ENCODE peak calls at places on chromosomes 7 and 10, in four cellular contexts. V, K, Y and C are unnamed samples.

GRCh38 chr7:47338031-47338430 is 243.9 kb downstream of the TNS3 start:
- DNase-seq in V (no peak), K (no peak), Y (no peak), C (no peak)

GRCh38 chr7:139479620-139480019 is 3.9 kb downstream of the KLRG2 start:
- DNase-seq in Y (no peak), K (no peak), V (no peak), C (no peak)

GRCh38 chr7:121428857-121429489 is 32.9 kb upstream of the FAM3C start:
- DNase-seq in Y (no peak), V (no peak), K (no peak), C (no peak)

GRCh38 chr10:48406204-48406603 is 99.7 kb downstream of the MAPK8 start:
- DNase-seq in K (no peak), V (no peak), Y (peak), C (no peak)

GRCh38 chr7:5423272-5423843 is at the start of gene TNRC18:
- DNase-seq in V (peak), K (peak), Y (no peak), C (peak)

GRCh38 chr7:150715738-150716137 is 675 bp upstream of the GIMAP1 start:
- DNase-seq in Y (no peak), V (no peak), K (no peak), C (no peak)

GRCh38 chr7:13198741-13199140 is 511.3 kb downstream of the ARL4A start:
- DNase-seq in V (no peak), Y (no peak), K (no peak), C (no peak)

GRCh38 chr10:110431659-110432058 is 66.0 kb upstream of the DUSP5 start:
- DNase-seq in K (no peak), V (no peak), Y (no peak), C (no peak)

GRCh38 chr10:110681023-110681681 is 37.0 kb downstream of the RBM20 start:
- DNase-seq in V (peak), Y (peak), K (no peak), C (peak)

GRCh38 chr7:23012186-23012585 is 1.7 kb downstream of the HYCC1 start:
- DNase-seq in V (no peak), Y (no peak), K (no peak), C (no peak)

GRCh38 chr7:117808273-117808868 is 64.9 kb downstream of the CTTNBP2 start:
- DNase-seq in V (no peak), Y (no peak), K (no peak), C (no peak)

GRCh38 chr10:75430000-75430763 is 1.2 kb upstream of the LRMDA start:
- DNase-seq in K (no peak), Y (no peak), V (peak), C (no peak)

GRCh38 chr10:54066646-54067045 is 734.4 kb downstream of the PCDH15 start:
- DNase-seq in V (no peak), K (no peak), Y (no peak), C (no peak)

GRCh38 chr10:68561804-68562649 is 1.9 kb downstream of the TET1 start:
- DNase-seq in V (peak), K (no peak), Y (no peak), C (no peak)

GRCh38 chr7:121244120-121244865 is 84.5 kb upstream of the WNT16 start:
- DNase-seq in V (no peak), K (no peak), Y (no peak), C (no peak)

GRCh38 chr10:86988501-86988900 is 20.2 kb downstream of the ADIRF start:
- DNase-seq in Y (no peak), V (no peak), K (no peak), C (no peak)

GRCh38 chr7:114639456-114639855 is 224.8 kb downstream of the FOXP2 start:
- DNase-seq in K (no peak), V (no peak), Y (no peak), C (no peak)

GRCh38 chr7:3042861-3043489 is 692 bp downstream of the CARD11 start:
- DNase-seq in V (no peak), Y (no peak), K (no peak), C (peak)

GRCh38 chr10:6047847-6048246 is 14.3 kb downstream of the IL2RA start:
- DNase-seq in Y (no peak), K (no peak), V (no peak), C (no peak)

GRCh38 chr7:142391191-142391992 is 133.5 kb upstream of the PRSS58 start:
- DNase-seq in V (peak), Y (peak), K (no peak), C (peak)
- TF ChIP-seq CTCF in V (peak), Y (peak), K (no peak), C (peak)

GRCh38 chr7:48876087-48876486 is 48.3 kb upstream of the CDC14C start:
- DNase-seq in V (no peak), K (no peak), Y (no peak), C (no peak)

GRCh38 chr7:48872548-48872947 is 51.8 kb upstream of the CDC14C start:
- DNase-seq in K (no peak), Y (no peak), V (no peak), C (no peak)

GRCh38 chr7:48875300-48875916 is 48.9 kb upstream of the CDC14C start:
- DNase-seq in V (peak), K (no peak), Y (no peak), C (peak)
- TF ChIP-seq CTCF in V (no peak), K (no peak), Y (peak), C (no peak)

DNA sequence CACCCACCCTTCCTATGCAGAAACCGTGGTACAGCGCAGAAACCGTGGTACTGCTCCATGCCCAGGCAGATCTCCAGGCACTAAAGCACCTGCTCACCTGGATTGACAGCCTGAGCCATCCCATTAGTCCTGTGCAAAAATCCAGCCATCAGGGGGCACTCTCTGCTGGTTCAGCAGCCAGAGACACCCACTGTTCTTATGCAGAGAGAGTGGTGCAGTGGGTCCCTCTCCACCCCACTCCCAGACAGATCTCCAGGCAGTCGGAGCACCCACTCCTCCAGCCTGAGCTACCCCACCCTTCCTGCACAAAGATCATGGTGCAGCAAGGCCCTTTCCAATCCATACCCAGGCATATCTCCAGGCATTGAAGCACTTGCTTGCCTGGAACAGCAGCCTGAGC is 219.8 kb downstream of the CTNNA3 start:
- DNase-seq in K (no peak), V (no peak), Y (no peak), C (peak)
- TF ChIP-seq CTCF in K (no peak), V (no peak), Y (peak), C (no peak)

GRCh38 chr7:356691-357462 is 66.9 kb downstream of the FOXL3 start:
- DNase-seq in Y (no peak), V (no peak), K (no peak), C (no peak)

GRCh38 chr7:355568-355967 is 65.6 kb downstream of the FOXL3 start:
- DNase-seq in Y (no peak), V (no peak), K (no peak), C (no peak)

GRCh38 chr7:353746-354325 is 63.9 kb downstream of the FOXL3 start:
- DNase-seq in Y (no peak), K (no peak), V (no peak), C (no peak)

GRCh38 chr7:356087-356486 is 66.1 kb downstream of the FOXL3 start:
- DNase-seq in Y (no peak), V (no peak), K (no peak), C (no peak)

GRCh38 chr7:354597-355470 is 64.9 kb downstream of the FOXL3 start:
- DNase-seq in K (no peak), V (no peak), Y (no peak), C (no peak)
- TF ChIP-seq CTCF in K (no peak), V (no peak), Y (no peak), C (no peak)

GRCh38 chr10:114879541-114880158 is 58.1 kb downstream of the FHIP2A start:
- DNase-seq in V (peak), Y (peak), K (no peak), C (peak)
- TF ChIP-seq CTCF in V (peak), Y (peak), K (no peak), C (peak)

GRCh38 chr10:33273295-33274002 is 61.0 kb downstream of the NRP1 start:
- DNase-seq in K (peak), V (no peak), Y (no peak), C (no peak)
- TF ChIP-seq CTCF in K (no peak), V (no peak), Y (no peak), C (no peak)